ENCODE peak calls at places on chromosomes 7 and 10, in four cellular contexts. I, G, U and L are unnamed samples.

GRCh38 chr7:151415375-151416112 is 5.7 kb upstream of the WDR86 start:
- DNase-seq in I (no peak), G (no peak), U (no peak), L (no peak)

GRCh38 chr10:25933653-25934608 is at the start of gene MYO3A:
- DNase-seq in I (peak), G (no peak), U (no peak), L (peak)

GRCh38 chr7:112080441-112080840 is 125.8 kb downstream of the DOCK4 start:
- DNase-seq in I (no peak), G (no peak), U (no peak), L (no peak)

GRCh38 chr10:69375307-69376151 is 41.2 kb downstream of the TACR2 start:
- DNase-seq in I (no peak), G (no peak), U (peak), L (no peak)

GRCh38 chr10:87635498-87636312 is 24.0 kb upstream of the PAPSS2 start:
- DNase-seq in I (no peak), G (no peak), U (no peak), L (no peak)

GRCh38 chr7:47587389-47587788 is 5.5 kb upstream of the TNS3 start:
- DNase-seq in I (no peak), G (no peak), U (no peak), L (no peak)

GRCh38 chr10:116826803-116827202 is 22.5 kb upstream of the ENO4 start:
- DNase-seq in I (no peak), G (peak), U (no peak), L (no peak)

GRCh38 chr10:75972494-75973276 is 541.3 kb downstream of the LRMDA start:
- DNase-seq in I (no peak), G (no peak), U (no peak), L (no peak)

GRCh38 chr7:123682690-123683089 is 27.0 kb downstream of the LMOD2 start:
- DNase-seq in I (no peak), G (no peak), U (no peak), L (no peak)

GRCh38 chr7:73681031-73681430 is 2.2 kb downstream of the DNAJC30 start:
- DNase-seq in I (no peak), G (no peak), U (no peak), L (no peak)

GRCh38 chr10:12509016-12509793 is 159.9 kb downstream of the CAMK1D start:
- DNase-seq in I (no peak), G (peak), U (no peak), L (no peak)

GRCh38 chr7:6228865-6229264 is 43.6 kb downstream of the CYTH3 start:
- DNase-seq in I (no peak), G (no peak), U (no peak), L (no peak)

GRCh38 chr10:129962092-129962494 is 2.0 kb downstream of the EBF3 start:
- DNase-seq in I (no peak), G (peak), U (no peak), L (no peak)

DNA sequence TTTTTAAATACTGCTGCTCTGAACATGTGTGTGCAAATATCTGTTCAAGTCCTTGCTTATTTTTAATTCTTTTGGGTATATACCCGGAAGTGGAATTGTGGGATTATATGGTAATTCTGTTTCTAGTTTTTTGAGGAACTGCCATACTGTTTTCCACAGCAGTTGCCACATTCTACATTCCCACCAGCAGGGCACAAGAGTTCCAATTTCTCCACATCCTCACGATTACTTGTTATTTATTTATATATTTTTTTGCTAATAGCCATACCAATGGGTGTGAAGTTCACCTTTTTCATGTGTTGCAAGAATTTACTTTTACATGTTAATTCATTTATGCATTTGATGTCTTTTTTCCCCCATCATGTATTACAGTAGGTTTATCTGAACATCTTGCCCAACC is 79.6 kb upstream of the CXCL12 start:
- DNase-seq in I (no peak), G (no peak), U (no peak), L (no peak)
- TF ChIP-seq CTCF in I (peak), G (peak), U (no peak), L (peak)

GRCh38 chr10:16916496-16916895 is 99.3 kb upstream of the RSU1 start:
- DNase-seq in I (no peak), G (no peak), U (no peak), L (no peak)
- TF ChIP-seq CTCF in I (no peak), G (no peak), U (no peak), L (peak)

GRCh38 chr7:118590107-118590506 is 365.6 kb downstream of the ANKRD7 start:
- DNase-seq in I (no peak), G (no peak), U (no peak), L (no peak)
- TF ChIP-seq CTCF in I (peak), G (peak), U (peak), L (no peak)

DNA sequence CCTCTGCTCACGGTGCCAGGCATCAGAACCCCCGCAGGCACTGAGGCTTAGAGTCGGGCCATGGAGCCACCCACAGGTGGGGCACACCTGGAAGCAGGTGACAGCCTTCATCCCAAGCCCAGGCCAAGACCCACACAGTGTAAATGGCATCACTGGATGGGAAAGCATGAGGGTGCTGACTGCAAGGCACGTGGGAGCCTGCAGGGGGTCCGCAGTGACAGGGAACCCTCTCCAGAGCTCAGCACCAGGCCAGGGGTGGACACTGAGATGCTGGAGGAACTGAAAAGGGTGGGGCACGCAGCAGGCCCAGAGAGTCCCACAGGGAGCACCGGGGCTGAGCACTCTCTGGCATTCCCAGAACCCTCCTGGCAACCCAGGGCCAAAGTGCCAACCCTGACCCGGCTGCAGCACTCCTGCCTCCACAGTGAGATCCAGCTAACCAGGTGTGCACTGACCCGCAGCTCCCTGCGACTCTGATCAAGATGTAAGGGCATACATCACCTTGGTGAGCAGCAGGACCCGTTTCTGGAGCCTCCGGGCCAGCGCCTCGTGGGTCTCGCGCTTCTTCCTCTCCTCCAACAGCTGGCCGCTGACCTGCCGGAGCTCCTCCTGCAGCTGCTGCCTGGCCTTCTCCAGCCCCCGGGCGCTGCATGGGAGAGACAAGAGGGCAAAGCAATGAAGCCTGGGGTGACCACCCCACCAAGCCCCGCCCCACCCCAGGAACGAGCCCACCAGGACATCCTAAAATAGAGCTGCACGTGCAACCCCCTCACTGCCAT is 163.9 kb downstream of the MAD1L1 start:
- DNase-seq in I (no peak), G (no peak), U (no peak), L (no peak)
- TF ChIP-seq CTCF in I (no peak), G (no peak), U (no peak), L (no peak)

GRCh38 chr7:77944183-77945182 is 145.9 kb downstream of the PHTF2 start:
- DNase-seq in I (no peak), G (no peak), U (no peak), L (no peak)

GRCh38 chr7:77942431-77942830 is 143.9 kb downstream of the PHTF2 start:
- DNase-seq in I (no peak), G (no peak), U (no peak), L (no peak)

GRCh38 chr7:77935652-77936348 is 137.2 kb downstream of the PHTF2 start:
- DNase-seq in I (no peak), G (no peak), U (no peak), L (no peak)

DNA sequence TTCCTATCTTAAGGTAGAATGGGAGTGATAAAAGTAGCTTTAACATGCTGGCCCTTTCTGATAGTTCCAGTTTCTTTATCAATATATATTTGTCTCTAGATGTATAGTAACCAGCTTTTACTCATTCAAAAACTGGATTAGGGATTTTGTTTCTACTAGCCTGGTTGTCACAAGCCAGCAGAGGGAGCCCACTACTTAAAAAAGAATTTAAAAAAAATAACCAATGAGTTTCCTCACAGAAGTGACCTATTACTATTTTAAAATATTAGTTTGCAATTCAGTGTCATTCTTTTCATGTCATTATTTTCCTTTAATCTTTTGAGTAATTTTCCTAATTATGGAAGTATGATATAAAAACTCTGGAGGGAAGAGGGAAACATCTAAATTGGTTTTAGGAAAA is 142.1 kb downstream of the PHTF2 start:
- DNase-seq in I (no peak), G (no peak), U (no peak), L (no peak)
- TF ChIP-seq CTCF in I (peak), G (peak), U (peak), L (no peak)

GRCh38 chr10:16520900-16521299 is 779 bp downstream of the C1QL3 start:
- DNase-seq in I (peak), G (no peak), U (no peak), L (no peak)
- TF ChIP-seq CTCF in I (peak), G (peak), U (peak), L (no peak)

GRCh38 chr10:61021926-61022325 is 77.9 kb upstream of the RHOBTB1 start:
- DNase-seq in I (no peak), G (no peak), U (no peak), L (no peak)

GRCh38 chr10:61023053-61023452 is 79.1 kb upstream of the RHOBTB1 start:
- DNase-seq in I (no peak), G (no peak), U (no peak), L (no peak)

GRCh38 chr10:61028861-61029361 is 84.9 kb upstream of the RHOBTB1 start:
- DNase-seq in I (no peak), G (no peak), U (no peak), L (no peak)

GRCh38 chr10:61020420-61021158 is 76.6 kb upstream of the RHOBTB1 start:
- DNase-seq in I (no peak), G (no peak), U (no peak), L (no peak)

GRCh38 chr10:61024801-61025201 is 80.8 kb upstream of the RHOBTB1 start:
- DNase-seq in I (no peak), G (no peak), U (no peak), L (no peak)
- TF ChIP-seq CTCF in I (peak), G (peak), U (peak), L (peak)

GRCh38 chr7:92698237-92698841 is 108.1 kb upstream of the FAM133B start:
- DNase-seq in I (no peak), G (no peak), U (peak), L (peak)
- TF ChIP-seq CTCF in I (peak), G (no peak), U (no peak), L (no peak)

DNA sequence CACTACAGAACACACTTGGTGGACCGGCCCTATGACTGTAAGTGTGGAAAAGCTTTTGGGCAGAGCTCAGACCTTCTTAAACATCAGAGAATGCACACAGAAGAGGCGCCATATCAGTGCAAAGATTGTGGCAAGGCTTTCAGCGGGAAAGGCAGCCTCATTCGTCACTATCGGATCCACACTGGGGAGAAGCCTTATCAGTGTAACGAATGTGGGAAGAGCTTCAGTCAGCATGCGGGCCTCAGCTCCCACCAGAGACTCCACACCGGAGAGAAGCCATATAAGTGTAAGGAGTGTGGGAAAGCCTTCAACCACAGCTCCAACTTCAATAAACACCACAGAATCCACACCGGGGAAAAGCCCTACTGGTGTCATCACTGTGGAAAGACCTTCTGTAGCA is 14.6 kb downstream of the ZSCAN21 start:
- DNase-seq in I (no peak), G (no peak), U (no peak), L (no peak)
- TF ChIP-seq CTCF in I (no peak), G (no peak), U (no peak), L (no peak)

GRCh38 chr10:74035324-74035723 is 37.4 kb downstream of the VCL start:
- DNase-seq in I (no peak), G (no peak), U (no peak), L (no peak)
- TF ChIP-seq CTCF in I (peak), G (peak), U (peak), L (peak)